ENCODE peak calls at places on chromosomes 2 and 18, in four cellular contexts. One of them, this sample, is unnamed. For H3K36me3, the result is how much of the 10 kb centered on the place peaks cover.

GRCh38 chr2:143948710-143949109 is 571.2 kb downstream of the ZEB2 start:
- DNase-seq in transverse colon: no peak
- DNase-seq in spleen: no peak
- DNase-seq in breast epithelium: no peak
- DNase-seq in this sample: no peak

GRCh38 chr2:108575132-108575966 is 41.1 kb downstream of the LIMS1 start:
- DNase-seq in breast epithelium: no peak
- DNase-seq in transverse colon: no peak
- DNase-seq in spleen: no peak
- DNase-seq in this sample: no peak

GRCh38 chr2:6946722-6947121 is 29.5 kb downstream of the RNF144A start:
- DNase-seq in spleen: no peak
- DNase-seq in transverse colon: no peak
- DNase-seq in breast epithelium: no peak
- DNase-seq in this sample: peak

GRCh38 chr18:24397131-24397693 is 412 bp downstream of the OSBPL1A start:
- DNase-seq in spleen: no peak
- DNase-seq in breast epithelium: no peak
- DNase-seq in transverse colon: peak
- DNase-seq in this sample: peak

GRCh38 chr18:6660334-6660733 is 69.2 kb upstream of the ARHGAP28 start:
- DNase-seq in transverse colon: no peak
- DNase-seq in spleen: no peak
- DNase-seq in breast epithelium: no peak
- DNase-seq in this sample: no peak

GRCh38 chr2:73999881-74000597 is 15.3 kb downstream of the TET3 start:
- DNase-seq in transverse colon: peak
- DNase-seq in breast epithelium: no peak
- DNase-seq in spleen: peak
- DNase-seq in this sample: peak

GRCh38 chr2:55161295-55162210 is 70.5 kb downstream of the CLHC1 start:
- DNase-seq in breast epithelium: no peak
- DNase-seq in spleen: no peak
- DNase-seq in transverse colon: no peak
- DNase-seq in this sample: no peak

GRCh38 chr2:168819829-168820489 is 17.5 kb downstream of the NOSTRIN start:
- DNase-seq in spleen: no peak
- DNase-seq in breast epithelium: no peak
- DNase-seq in transverse colon: no peak
- DNase-seq in this sample: no peak

GRCh38 chr2:71067567-71068217 is 756 bp upstream of the NAGK start:
- DNase-seq in spleen: peak
- DNase-seq in transverse colon: no peak
- DNase-seq in breast epithelium: no peak
- DNase-seq in this sample: no peak

GRCh38 chr2:197255550-197255949 is 55.0 kb downstream of the ANKRD44 start:
- DNase-seq in breast epithelium: no peak
- DNase-seq in transverse colon: peak
- DNase-seq in spleen: peak
- DNase-seq in this sample: peak

GRCh38 chr18:63878343-63878742 is 9.2 kb upstream of the SERPINB2 start:
- DNase-seq in breast epithelium: no peak
- DNase-seq in spleen: no peak
- DNase-seq in transverse colon: no peak
- DNase-seq in this sample: no peak

GRCh38 chr2:44935854-44936185 is 5.7 kb upstream of the SIX3 start:
- DNase-seq in spleen: no peak
- DNase-seq in breast epithelium: no peak
- DNase-seq in transverse colon: no peak
- DNase-seq in this sample: no peak

GRCh38 chr18:63617049-63617995 is 26.7 kb downstream of the SERPINB4 start:
- DNase-seq in transverse colon: no peak
- DNase-seq in spleen: no peak
- DNase-seq in breast epithelium: no peak
- DNase-seq in this sample: no peak

GRCh38 chr2:11129598-11130449 is 25.4 kb upstream of the SLC66A3 start:
- DNase-seq in transverse colon: peak
- DNase-seq in spleen: peak
- DNase-seq in breast epithelium: peak
- DNase-seq in this sample: peak

GRCh38 chr2:156537147-156537546 is 101.0 kb downstream of the GPD2 start:
- DNase-seq in transverse colon: no peak
- DNase-seq in breast epithelium: no peak
- DNase-seq in spleen: no peak
- DNase-seq in this sample: no peak

GRCh38 chr2:104043864-104044263 is 810.1 kb upstream of the POU3F3 start:
- DNase-seq in spleen: no peak
- DNase-seq in breast epithelium: no peak
- DNase-seq in transverse colon: no peak
- DNase-seq in this sample: no peak

GRCh38 chr18:21112543-21113105 is 1.0 kb upstream of the ROCK1 start:
- DNase-seq in breast epithelium: no peak
- DNase-seq in spleen: no peak
- DNase-seq in transverse colon: no peak
- DNase-seq in this sample: no peak

GRCh38 chr18:10791141-10791808 is 265.4 kb downstream of the NAPG start:
- DNase-seq in transverse colon: peak
- DNase-seq in breast epithelium: no peak
- DNase-seq in spleen: no peak
- DNase-seq in this sample: no peak

GRCh38 chr2:138421315-138421970 is 80.1 kb upstream of the SPOPL start:
- DNase-seq in spleen: no peak
- DNase-seq in breast epithelium: no peak
- DNase-seq in transverse colon: no peak
- DNase-seq in this sample: no peak

GRCh38 chr2:33131108-33131507 is 184.4 kb downstream of the LTBP1 start:
- DNase-seq in breast epithelium: no peak
- DNase-seq in spleen: no peak
- DNase-seq in transverse colon: no peak
- DNase-seq in this sample: no peak

GRCh38 chr2:161178756-161179155 is 18.5 kb downstream of the TANK start:
- DNase-seq in transverse colon: no peak
- DNase-seq in spleen: no peak
- DNase-seq in breast epithelium: no peak
- DNase-seq in this sample: no peak

GRCh38 chr2:232871418-232871834 is 1.4 kb downstream of the SNORC start:
- DNase-seq in spleen: no peak
- DNase-seq in transverse colon: no peak
- DNase-seq in breast epithelium: no peak
- DNase-seq in this sample: no peak

GRCh38 chr18:4252840-4253239 is 202.3 kb downstream of the DLGAP1 start:
- DNase-seq in breast epithelium: no peak
- DNase-seq in spleen: no peak
- DNase-seq in transverse colon: no peak
- DNase-seq in this sample: no peak

GRCh38 chr2:101305492-101306123 is 2.9 kb downstream of the RNF149 start:
- DNase-seq in spleen: no peak
- DNase-seq in transverse colon: no peak
- DNase-seq in breast epithelium: no peak
- DNase-seq in this sample: no peak

GRCh38 chr2:143934913-143935310 is 585.0 kb downstream of the ZEB2 start:
- DNase-seq in spleen: no peak
- DNase-seq in breast epithelium: no peak
- DNase-seq in transverse colon: no peak
- DNase-seq in this sample: no peak

GRCh38 chr18:55781481-55781957 is 193.5 kb upstream of the TCF4 start:
- DNase-seq in spleen: no peak
- DNase-seq in breast epithelium: no peak
- DNase-seq in transverse colon: peak
- DNase-seq in this sample: peak

GRCh38 chr2:31992025-31992566 is 18.7 kb downstream of the MEMO1 start:
- DNase-seq in transverse colon: no peak
- DNase-seq in spleen: no peak
- DNase-seq in breast epithelium: no peak
- DNase-seq in this sample: no peak

GRCh38 chr18:45748531-45748930 is 24.6 kb downstream of the SLC14A1 start:
- DNase-seq in transverse colon: no peak
- DNase-seq in spleen: no peak
- DNase-seq in breast epithelium: no peak
- DNase-seq in this sample: no peak

GRCh38 chr18:58997811-58998337 is 133.2 kb downstream of the ZNF532 start:
- DNase-seq in spleen: no peak
- DNase-seq in breast epithelium: no peak
- DNase-seq in transverse colon: no peak
- DNase-seq in this sample: no peak

GRCh38 chr2:226701052-226701451 is 98.6 kb downstream of the IRS1 start:
- DNase-seq in transverse colon: no peak
- DNase-seq in breast epithelium: no peak
- DNase-seq in spleen: no peak
- DNase-seq in this sample: no peak

GRCh38 chr2:220365023-220365422 is 737.6 kb downstream of the SLC4A3 start:
- DNase-seq in spleen: no peak
- DNase-seq in breast epithelium: no peak
- DNase-seq in transverse colon: no peak
- DNase-seq in this sample: no peak

GRCh38 chr18:57738078-57738477 is 65.0 kb downstream of the ATP8B1 start:
- DNase-seq in breast epithelium: no peak
- DNase-seq in transverse colon: no peak
- DNase-seq in spleen: no peak
- DNase-seq in this sample: no peak

GRCh38 chr18:57741273-57741672 is 61.8 kb downstream of the ATP8B1 start:
- DNase-seq in spleen: no peak
- DNase-seq in transverse colon: no peak
- DNase-seq in breast epithelium: no peak
- DNase-seq in this sample: no peak

GRCh38 chr18:57743008-57743407 is 60.1 kb downstream of the ATP8B1 start:
- DNase-seq in spleen: no peak
- DNase-seq in breast epithelium: no peak
- DNase-seq in transverse colon: no peak
- DNase-seq in this sample: no peak

GRCh38 chr18:57733861-57734260 is 69.3 kb downstream of the ATP8B1 start:
- DNase-seq in transverse colon: no peak
- DNase-seq in breast epithelium: no peak
- DNase-seq in spleen: no peak
- DNase-seq in this sample: no peak

DNA sequence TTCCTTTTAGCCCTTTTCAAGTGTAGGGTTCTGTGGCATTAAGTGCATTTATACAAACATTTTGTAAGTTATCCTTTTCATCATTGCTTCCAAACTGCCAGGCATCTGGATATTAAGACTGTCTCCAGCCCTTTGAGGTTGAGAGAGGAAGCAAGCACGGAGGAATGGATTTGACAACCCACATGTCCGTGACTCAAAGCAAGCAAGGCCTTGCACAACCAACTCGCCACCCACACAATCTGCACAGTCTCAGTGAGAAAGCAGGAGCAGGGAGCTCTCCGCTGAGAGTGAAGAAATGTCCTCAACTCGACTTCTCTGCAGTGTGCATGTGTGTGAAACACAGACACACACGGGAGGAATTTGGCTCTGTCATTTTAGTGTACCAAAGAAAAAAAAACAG is 65.5 kb downstream of the ATP8B1 start:
- DNase-seq in spleen: no peak
- DNase-seq in transverse colon: peak
- DNase-seq in breast epithelium: peak
- DNase-seq in this sample: peak
- H3K36me3 ChIP-seq in spleen: under half
- H3K36me3 ChIP-seq in transverse colon: under half
- H3K36me3 ChIP-seq in breast epithelium: under half
- H3K36me3 ChIP-seq in this sample: under half

GRCh38 chr2:239309398-239310245 is 91.2 kb downstream of the HDAC4 start:
- DNase-seq in breast epithelium: peak
- DNase-seq in spleen: peak
- DNase-seq in transverse colon: peak
- DNase-seq in this sample: no peak
- H3K27ac ChIP-seq in breast epithelium: peak
- H3K27ac ChIP-seq in spleen: peak
- H3K27ac ChIP-seq in transverse colon: peak
- H3K27ac ChIP-seq in this sample: peak

GRCh38 chr2:241490444-241490760 is 18.0 kb downstream of the STK25 start:
- DNase-seq in spleen: no peak
- DNase-seq in breast epithelium: no peak
- DNase-seq in transverse colon: no peak
- DNase-seq in this sample: no peak
- TF ChIP-seq POLR2AphosphoS5 in spleen: no peak
- TF ChIP-seq POLR2AphosphoS5 in breast epithelium: no peak
- TF ChIP-seq POLR2AphosphoS5 in transverse colon: no peak
- TF ChIP-seq POLR2AphosphoS5 in this sample: no peak

GRCh38 chr18:23020555-23021294 is 87.6 kb downstream of the RBBP8 start:
- DNase-seq in breast epithelium: no peak
- DNase-seq in spleen: no peak
- DNase-seq in transverse colon: no peak
- DNase-seq in this sample: no peak
- H3K36me3 ChIP-seq in breast epithelium: under half
- H3K36me3 ChIP-seq in spleen: under half
- H3K36me3 ChIP-seq in transverse colon: under half
- H3K36me3 ChIP-seq in this sample: under half

DNA sequence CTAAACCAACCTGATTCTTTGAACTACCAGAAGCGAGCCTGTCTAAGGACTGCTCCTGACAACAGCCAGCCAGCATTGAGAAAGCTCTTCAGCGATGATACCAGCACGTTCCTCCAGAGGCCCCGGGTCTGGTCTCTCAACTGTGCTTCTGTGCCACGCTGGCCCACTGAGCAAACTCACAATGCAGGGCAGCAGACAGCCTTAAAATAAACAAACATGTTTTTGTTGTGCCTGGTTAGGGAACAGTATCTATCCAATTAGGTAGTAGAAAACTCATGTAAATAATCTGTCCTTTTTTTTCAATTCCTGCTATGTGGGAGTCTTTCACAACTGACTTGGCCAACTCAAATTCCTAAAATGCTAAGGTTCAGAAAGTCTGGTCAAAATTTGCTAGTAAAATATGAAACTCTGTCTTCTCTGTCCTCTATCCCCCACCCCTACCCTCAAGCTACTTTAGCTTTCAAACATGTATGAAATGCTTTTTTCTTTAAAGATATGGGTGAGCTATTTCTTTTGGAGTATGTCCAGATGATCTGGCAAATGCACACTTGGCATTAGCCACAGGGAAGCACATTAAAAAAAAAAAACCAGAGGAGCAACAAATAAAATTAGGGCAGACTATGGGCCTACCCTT is 21.4 kb upstream of the EML4 start:
- DNase-seq in breast epithelium: no peak
- DNase-seq in transverse colon: no peak
- DNase-seq in spleen: no peak
- DNase-seq in this sample: no peak
- H3K27ac ChIP-seq in breast epithelium: peak
- H3K27ac ChIP-seq in transverse colon: no peak
- H3K27ac ChIP-seq in spleen: peak
- H3K27ac ChIP-seq in this sample: no peak

GRCh38 chr2:237201461-237202287 is 116.0 kb downstream of the COPS8 start:
- DNase-seq in transverse colon: peak
- DNase-seq in breast epithelium: no peak
- DNase-seq in spleen: no peak
- DNase-seq in this sample: no peak
- TF ChIP-seq POLR2AphosphoS5 in transverse colon: no peak
- TF ChIP-seq POLR2AphosphoS5 in breast epithelium: no peak
- TF ChIP-seq POLR2AphosphoS5 in spleen: no peak
- TF ChIP-seq POLR2AphosphoS5 in this sample: no peak

DNA sequence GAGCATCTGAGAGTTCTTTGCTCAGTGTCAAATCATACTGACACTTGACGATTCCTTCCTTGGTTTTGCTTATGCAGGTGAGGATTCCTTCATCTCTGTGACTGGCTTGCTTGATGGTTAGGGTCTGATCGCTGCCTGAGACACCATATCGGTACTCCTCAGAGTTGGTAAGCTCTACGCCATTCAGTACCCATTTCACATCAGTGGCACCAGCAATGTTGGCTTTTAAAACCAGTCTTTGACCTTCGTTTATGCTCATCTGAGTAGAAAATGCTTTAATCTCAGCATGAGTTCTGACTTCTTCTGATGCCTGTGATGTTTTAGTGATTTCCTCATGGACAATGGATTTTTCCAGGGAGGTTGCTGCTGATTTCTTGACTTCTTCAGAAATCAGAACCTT is 48.4 kb downstream of the PLEKHA3 start:
- DNase-seq in spleen: no peak
- DNase-seq in transverse colon: no peak
- DNase-seq in breast epithelium: no peak
- DNase-seq in this sample: no peak
- H3K36me3 ChIP-seq in spleen: under half
- H3K36me3 ChIP-seq in transverse colon: under half
- H3K36me3 ChIP-seq in breast epithelium: under half
- H3K36me3 ChIP-seq in this sample: under half

This sample was measured in prostate gland.